ENCODE peak calls at places on chromosomes 6 and 20, in five cellular contexts. N is transverse colon, I is body of pancreas, Y is thoracic aorta, R is upper lobe of left lung. V is an unnamed sample.

GRCh38 chr6:79869184-79869583 is 78.2 kb downstream of the ELOVL4 start:
- DNase-seq in N (no peak), I (no peak), Y (no peak), R (no peak), V (no peak)

GRCh38 chr6:2958802-2959201 is 12.6 kb downstream of the SERPINB6 start:
- DNase-seq in N (no peak), I (no peak), Y (no peak), R (no peak), V (no peak)

GRCh38 chr6:27617700-27618689 is 145.1 kb upstream of the ZNF184 start:
- DNase-seq in N (no peak), I (no peak), Y (no peak), R (no peak), V (no peak)

GRCh38 chr20:62238569-62239277 is 402 bp downstream of the OSBPL2 start:
- DNase-seq in N (peak; percentile 55), I (peak; percentile 58), Y (no peak), R (peak; percentile 69), V (peak; percentile 70)

GRCh38 chr6:41097467-41098090 is 24.8 kb downstream of the NFYA start:
- DNase-seq in N (no peak), I (no peak), Y (no peak), R (no peak), V (no peak)

GRCh38 chr20:37677969-37678610 is 15.7 kb upstream of the CTNNBL1 start:
- DNase-seq in N (no peak), I (no peak), Y (no peak), R (no peak), V (no peak)

GRCh38 chr6:5469101-5469846 is 208.0 kb downstream of the FARS2 start:
- DNase-seq in N (no peak), I (no peak), Y (no peak), R (no peak), V (no peak)

GRCh38 chr6:161829186-161829794 is 555.4 kb upstream of the AGPAT4 start:
- DNase-seq in N (no peak), I (no peak), Y (no peak), R (no peak), V (no peak)

GRCh38 chr6:16322666-16323312 is 84.4 kb downstream of the GMPR start:
- DNase-seq in N (peak; percentile 63), I (peak; percentile 63), Y (peak; percentile 49), R (peak; percentile 59), V (no peak)

GRCh38 chr20:19777981-19778380 is 19.9 kb downstream of the RIN2 start:
- DNase-seq in N (no peak), I (no peak), Y (no peak), R (no peak), V (no peak)

GRCh38 chr20:32157611-32158010 is 48.1 kb downstream of the TM9SF4 start:
- DNase-seq in N (no peak), I (no peak), Y (no peak), R (no peak), V (no peak)

GRCh38 chr20:6122873-6123649 is at the start of gene FERMT1:
- DNase-seq in N (peak; percentile 82), I (peak; percentile 68), Y (no peak), R (peak; percentile 47), V (peak; percentile 73)

GRCh38 chr6:144278659-144279314 is 6.3 kb upstream of the UTRN start:
- DNase-seq in N (no peak), I (no peak), Y (no peak), R (no peak), V (no peak)

DNA sequence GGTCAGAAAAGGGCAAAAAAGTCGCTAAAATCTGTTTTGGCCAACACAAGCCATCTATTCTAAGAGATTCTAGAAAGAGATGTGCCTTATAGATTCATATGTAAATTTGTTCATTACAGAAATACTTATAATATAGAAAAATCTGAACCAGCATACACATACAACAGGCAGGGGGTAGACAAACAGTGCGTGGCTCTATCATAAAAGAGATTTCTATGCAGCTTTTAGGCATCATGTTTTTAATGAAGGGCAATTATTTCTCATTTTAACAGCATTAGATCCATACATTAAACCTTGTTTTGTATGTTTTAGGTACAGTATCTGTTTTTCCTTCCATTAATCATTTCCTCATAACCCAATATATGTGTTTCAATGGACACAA is 664 bp downstream of the BTN3A3 start:
- DNase-seq in N (no peak), I (no peak), Y (no peak), R (no peak), V (no peak)
- H3K27ac ChIP-seq in N (peak overlapping the region; percentile 88), I (no peak overlapping the region), Y (peak overlapping the region; percentile 90), R (peak overlapping the region; percentile 91), V (peak overlapping the region; percentile 79)

GRCh38 chr20:57475388-57476072 is 49.4 kb downstream of the CTCFL start:
- DNase-seq in N (no peak), I (no peak), Y (no peak), R (no peak), V (no peak)

GRCh38 chr20:57474191-57474590 is 50.7 kb downstream of the CTCFL start:
- DNase-seq in N (no peak), I (no peak), Y (no peak), R (no peak), V (peak; percentile 18)

GRCh38 chr20:57474816-57475215 is 50.1 kb downstream of the CTCFL start:
- DNase-seq in N (no peak), I (no peak), Y (no peak), R (no peak), V (no peak)

GRCh38 chr20:57476641-57477461 is 48.1 kb downstream of the CTCFL start:
- DNase-seq in N (no peak), I (no peak), Y (no peak), R (no peak), V (no peak)

DNA sequence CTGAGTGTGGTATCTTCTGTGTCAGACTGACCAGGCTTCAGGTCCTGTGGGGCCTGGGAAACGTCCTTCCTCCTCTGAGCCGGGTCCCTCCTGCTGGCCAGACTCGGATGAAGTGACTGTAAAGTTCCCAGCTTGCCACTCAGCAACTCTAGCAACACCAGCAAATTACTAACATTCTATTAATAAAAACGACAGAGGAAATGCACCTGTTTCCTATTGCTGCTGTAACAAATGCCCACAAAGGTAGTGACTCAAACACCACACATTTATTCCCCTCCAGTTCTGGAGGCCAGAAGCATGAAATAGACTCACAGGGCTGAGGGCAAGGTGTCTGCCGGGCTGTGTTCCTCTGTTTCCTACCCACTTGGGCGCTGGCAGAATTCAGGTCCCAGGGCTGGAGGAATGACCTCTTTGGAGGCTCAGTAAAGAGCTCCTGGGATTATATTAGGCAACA is 48.8 kb downstream of the CTCFL start:
- DNase-seq in N (no peak), I (no peak), Y (no peak), R (no peak), V (no peak)
- H3K27ac ChIP-seq in N (no peak overlapping the region), I (no peak overlapping the region), Y (no peak overlapping the region), R (no peak overlapping the region), V (no peak overlapping the region)

GRCh38 chr6:42879372-42880239 is at the start of gene RPL7L1:
- DNase-seq in N (peak; percentile 84), I (peak; percentile 86), Y (peak; percentile 53), R (peak; percentile 83), V (peak; percentile 87)

DNA sequence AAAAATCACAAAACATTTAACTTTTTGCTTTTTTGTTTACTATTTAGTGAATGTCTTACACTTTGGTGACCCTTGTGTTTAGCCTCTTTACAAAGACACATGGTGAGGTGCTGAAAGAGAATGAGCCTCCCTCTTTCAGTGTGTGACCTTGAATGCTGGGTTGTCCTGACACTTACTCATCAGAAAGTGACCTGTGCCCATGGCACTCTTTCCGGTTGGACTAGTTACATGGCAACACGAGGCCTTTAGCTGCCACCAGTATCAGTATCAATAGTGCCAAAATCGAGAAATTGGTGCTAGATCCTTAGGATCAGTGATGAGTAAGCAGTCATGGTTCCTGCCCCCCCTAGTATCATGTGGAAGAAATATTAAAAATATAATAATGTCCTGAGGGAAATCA is 1.7 kb upstream of the RPL7L1 start:
- DNase-seq in N (no peak), I (no peak), Y (no peak), R (no peak), V (no peak)
- H3K27ac ChIP-seq in N (no peak overlapping the region), I (no peak overlapping the region), Y (peak overlapping the region; percentile 62), R (no peak overlapping the region), V (no peak overlapping the region)

GRCh38 chr6:36035240-36035639 is 7.6 kb downstream of the MAPK14 start:
- DNase-seq in N (no peak), I (no peak), Y (no peak), R (no peak), V (no peak)

GRCh38 chr6:36040958-36041357 is 13.3 kb downstream of the MAPK14 start:
- DNase-seq in N (no peak), I (no peak), Y (no peak), R (no peak), V (no peak)

GRCh38 chr6:36042618-36043260 is 15.1 kb downstream of the MAPK14 start:
- DNase-seq in N (no peak), I (no peak), Y (no peak), R (no peak), V (no peak)

GRCh38 chr6:36038120-36038876 is 10.7 kb downstream of the MAPK14 start:
- DNase-seq in N (no peak), I (no peak), Y (no peak), R (no peak), V (no peak)

DNA sequence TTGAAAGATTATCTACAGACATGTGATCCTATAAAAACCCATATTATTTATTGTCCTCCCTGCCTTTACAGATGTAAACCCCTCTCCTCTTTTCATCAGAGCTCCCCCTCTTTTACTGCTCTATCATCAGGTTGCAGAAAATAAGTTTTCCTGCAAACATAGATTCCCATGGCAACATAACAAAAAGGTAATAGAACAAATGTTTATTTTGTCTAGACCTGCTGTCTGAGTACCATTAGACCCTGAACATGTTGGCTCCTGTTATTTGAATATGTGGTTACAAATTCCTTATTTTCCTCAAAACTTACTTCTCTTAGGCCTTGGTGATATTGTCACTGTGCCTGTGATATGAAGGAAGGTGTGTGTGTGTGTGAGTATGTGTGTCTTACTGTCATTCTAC is 11.5 kb downstream of the MAPK14 start:
- DNase-seq in N (no peak), I (no peak), Y (no peak), R (no peak), V (no peak)
- H3K27ac ChIP-seq in N (no peak overlapping the region), I (no peak overlapping the region), Y (no peak overlapping the region), R (no peak overlapping the region), V (no peak overlapping the region)

DNA sequence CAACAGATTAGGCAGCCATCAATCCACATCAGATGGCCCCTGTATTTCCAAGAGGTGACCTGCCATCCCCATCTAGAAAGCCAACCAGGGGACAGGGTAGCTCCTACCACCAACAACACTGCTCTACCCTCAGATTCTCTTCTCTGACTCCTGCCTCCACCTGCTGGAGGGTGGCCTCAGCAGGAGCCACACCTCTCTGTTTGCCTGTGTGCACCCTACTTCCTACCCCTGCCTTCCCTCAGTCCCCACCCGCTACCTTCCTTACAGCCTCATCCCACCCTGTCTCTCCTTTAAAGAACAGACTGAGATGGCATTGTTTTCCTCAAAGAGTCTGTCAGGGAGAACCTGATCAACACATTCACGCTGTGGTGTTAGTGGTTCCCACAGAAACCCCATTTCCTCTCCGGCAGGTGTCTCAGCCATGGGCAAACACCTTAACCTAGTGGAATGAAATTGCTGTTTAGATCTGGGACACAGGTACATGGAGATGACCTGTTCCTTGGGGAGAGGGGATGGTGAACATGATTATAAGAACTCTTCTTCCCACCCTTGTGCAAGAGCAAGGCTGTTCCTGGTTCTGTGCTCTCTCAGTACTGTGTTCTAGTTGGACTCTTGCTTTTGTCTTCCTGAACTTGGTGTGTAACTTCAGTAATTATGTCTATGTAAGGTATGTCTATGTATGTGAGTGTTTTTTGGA is 1.8 kb downstream of the ENTPD6 start:
- DNase-seq in N (peak; percentile 53), I (no peak), Y (no peak), R (no peak), V (no peak)
- H3K27ac ChIP-seq in N (peak overlapping the region; percentile 94), I (no peak overlapping the region), Y (peak overlapping the region; percentile 86), R (no peak overlapping the region), V (no peak overlapping the region)

GRCh38 chr6:11685411-11686093 is 93.1 kb downstream of the ADTRP start:
- DNase-seq in N (no peak), I (no peak), Y (no peak), R (no peak), V (no peak)
- H3K27ac ChIP-seq in N (no peak overlapping the region), I (no peak overlapping the region), Y (no peak overlapping the region), R (no peak overlapping the region), V (peak overlapping the region; percentile 32)

GRCh38 chr20:51880188-51880587 is 77.9 kb upstream of the SALL4 start:
- DNase-seq in N (no peak), I (no peak), Y (no peak), R (no peak), V (no peak)
- H3K27ac ChIP-seq in N (no peak overlapping the region), I (no peak overlapping the region), Y (no peak overlapping the region), R (no peak overlapping the region), V (no peak overlapping the region)